ENCODE peak calls at places on chromosomes 2 and 18, in nine cellular contexts. O, L, R, Q, Z, W, D, G and J are unnamed samples.

GRCh38 chr18:21141678-21142422 is 30.2 kb upstream of the ROCK1 start:
- DNase-seq in D (peak), G (no peak), Q (no peak), W (peak), R (peak), L (no peak), O (no peak), Z (no peak), J (no peak)

GRCh38 chr2:144201868-144202468 is 318.0 kb downstream of the ZEB2 start:
- DNase-seq in Q (no peak), D (peak), L (no peak), W (peak), Z (no peak), G (no peak), R (no peak), O (peak), J (no peak)

GRCh38 chr2:71101656-71102055 is 28.4 kb downstream of the MCEE start:
- DNase-seq in G (no peak), L (no peak), O (peak), W (peak), Z (no peak), Q (no peak), D (peak), R (no peak), J (no peak)

GRCh38 chr2:64769392-64770044 is 115.8 kb upstream of the SERTAD2 start:
- DNase-seq in Q (no peak), W (no peak), O (no peak), Z (peak), L (no peak), D (no peak), R (peak), G (no peak), J (no peak)

GRCh38 chr2:74089816-74090745 is 57.6 kb downstream of the BOLA3 start:
- DNase-seq in O (no peak), D (no peak), Z (no peak), Q (no peak), L (no peak), G (no peak), W (no peak), R (no peak), J (no peak)

GRCh38 chr2:21163213-21163612 is 39.4 kb downstream of the TDRD15 start:
- DNase-seq in L (no peak), R (no peak), Q (no peak), O (no peak), W (no peak), G (no peak), D (no peak), Z (no peak), J (no peak)

GRCh38 chr2:41496908-41497307 is 550.9 kb upstream of the PKDCC start:
- DNase-seq in Q (no peak), O (no peak), Z (no peak), D (peak), W (no peak), R (peak), L (no peak), G (no peak), J (no peak)

GRCh38 chr2:126877861-126878565 is 20.7 kb upstream of the TEX51 start:
- DNase-seq in Z (no peak), Q (no peak), R (no peak), G (no peak), D (no peak), W (no peak), O (no peak), L (no peak), J (no peak)

GRCh38 chr2:120305296-120305695 is 40.6 kb upstream of the INHBB start:
- DNase-seq in R (peak), O (no peak), Q (no peak), W (no peak), Z (no peak), D (peak), L (no peak), G (no peak), J (no peak)

GRCh38 chr2:230225486-230225885 is at the start of gene SP140:
- DNase-seq in R (no peak), G (no peak), L (peak), Z (peak), Q (peak), W (no peak), O (no peak), D (no peak), J (peak)

GRCh38 chr18:31486165-31486564 is 11.8 kb upstream of the DSG2 start:
- DNase-seq in O (no peak), W (no peak), D (no peak), R (no peak), Q (no peak), L (no peak), G (peak), Z (no peak), J (no peak)

GRCh38 chr2:215394102-215394805 is 41.6 kb downstream of the FN1 start:
- DNase-seq in Z (no peak), Q (no peak), R (no peak), L (no peak), G (no peak), O (no peak), D (no peak), W (no peak), J (no peak)

GRCh38 chr2:143525536-143525935 is 396.3 kb downstream of the ARHGAP15 start:
- DNase-seq in D (no peak), G (no peak), O (no peak), Z (no peak), L (no peak), W (no peak), R (no peak), Q (no peak), J (no peak)

GRCh38 chr18:22552254-22552653 is 134.5 kb upstream of the CTAGE1 start:
- DNase-seq in D (no peak), Q (no peak), O (no peak), Z (no peak), R (no peak), L (no peak), G (no peak), W (peak), J (no peak)

DNA sequence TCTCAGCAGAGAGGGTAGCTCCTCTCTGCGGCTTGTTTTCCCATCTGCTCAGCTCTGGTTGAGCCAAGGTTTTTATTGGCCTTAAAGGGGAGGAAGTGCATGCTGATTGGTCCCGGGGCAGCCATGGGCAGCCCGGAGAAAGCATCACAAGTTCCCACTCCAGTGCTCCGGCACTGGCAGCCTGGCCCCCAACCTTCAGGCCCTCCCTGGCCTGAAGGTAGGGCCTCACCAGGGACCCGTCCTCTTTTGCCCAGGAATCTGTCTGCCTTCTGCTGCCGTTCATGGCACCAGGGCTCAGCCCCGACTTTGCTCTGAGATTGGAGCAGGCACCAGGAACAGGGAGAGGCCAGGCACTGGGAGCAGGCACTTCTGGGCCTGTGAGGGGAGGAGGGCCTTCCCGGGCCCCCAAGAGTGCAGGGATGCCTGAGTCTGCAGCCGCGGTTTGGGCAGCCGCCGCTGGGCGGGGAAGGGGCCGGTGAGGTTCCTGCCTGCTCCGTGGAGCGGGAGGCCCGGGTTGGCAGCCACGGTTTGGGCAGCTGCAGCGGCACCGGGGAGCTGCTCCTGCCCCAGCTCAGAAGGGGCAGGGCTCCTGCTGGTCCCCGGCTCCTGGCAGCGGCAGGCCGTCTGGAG is 17.5 kb upstream of the ILKAP start:
- DNase-seq in Q (no peak), R (no peak), G (no peak), Z (no peak), L (no peak), O (no peak), D (no peak), W (no peak), J (no peak)
- H3K4me3 ChIP-seq in Q (peak), R (no peak), G (peak), Z (no peak), L (peak), O (no peak), D (no peak), W (no peak), J (peak)

DNA sequence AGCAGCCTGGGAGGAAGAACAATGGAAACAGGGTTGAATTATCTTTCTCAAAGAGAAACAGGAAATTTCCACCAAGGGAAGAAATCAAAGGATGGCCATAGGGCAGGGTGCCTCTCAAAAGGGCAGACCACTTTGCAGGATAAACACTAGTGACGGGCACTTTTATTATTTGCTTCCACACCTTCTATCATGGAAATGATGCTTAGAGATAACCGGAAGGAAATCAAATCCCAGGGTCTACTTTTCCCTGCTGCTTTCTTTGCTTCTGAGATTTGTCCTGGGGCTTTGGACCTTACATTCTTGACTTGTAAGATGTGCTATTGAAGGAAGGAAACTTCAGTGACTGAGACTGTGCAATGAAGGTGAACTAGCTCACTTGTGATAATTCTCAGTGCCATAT is 1.1 kb upstream of the SCN9A start:
- DNase-seq in D (no peak), G (no peak), O (no peak), Z (no peak), L (no peak), W (no peak), R (no peak), Q (no peak), J (no peak)
- H3K4me3 ChIP-seq in D (no peak), G (no peak), O (peak), Z (no peak), L (peak), W (peak), R (no peak), Q (no peak), J (peak)

GRCh38 chr2:127879899-127880298 is 5.9 kb downstream of the AMMECR1L start:
- DNase-seq in O (no peak), R (no peak), Z (no peak), L (no peak), W (no peak), Q (no peak), G (no peak), D (no peak), J (no peak)
- H3K4me3 ChIP-seq in O (no peak), R (no peak), Z (no peak), L (no peak), W (no peak), Q (no peak), G (no peak), D (no peak), J (no peak)

DNA sequence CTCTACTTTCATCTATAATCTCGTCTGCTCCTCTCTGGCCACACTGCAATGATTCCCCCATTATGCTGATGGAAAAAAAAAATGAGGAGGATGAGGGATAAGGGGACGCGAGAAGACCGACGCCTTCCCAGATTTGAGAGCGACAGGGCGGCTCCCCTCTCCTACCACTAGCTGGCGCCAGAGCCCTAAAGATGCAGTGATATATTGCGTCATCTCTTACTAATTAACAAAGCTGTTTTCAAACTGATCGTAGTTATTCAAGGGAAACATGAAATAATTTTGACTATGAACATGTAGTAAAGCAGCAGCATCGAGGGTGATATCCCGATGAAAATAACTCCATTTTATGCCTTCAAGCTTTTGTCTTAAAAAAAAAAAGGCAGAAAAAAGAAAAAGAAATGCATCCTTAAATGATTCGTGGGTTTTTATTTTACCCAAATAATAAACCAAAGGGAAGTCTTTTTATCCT is 48.0 kb upstream of the HNRNPA3 start:
- DNase-seq in R (peak), Q (peak), G (peak), O (no peak), W (peak), Z (peak), D (peak), L (peak), J (peak)
- H3K4me3 ChIP-seq in R (peak), Q (peak), G (peak), O (peak), W (peak), Z (peak), D (no peak), L (peak), J (peak)